ENCODE peak calls at places on chromosome X, in four cellular contexts. C, K, E and X are unnamed samples. For H3K36me3, the result is how much of the 10 kb centered on the place peaks cover.

GRCh38 chrX:121407627-121408026 is 360.2 kb downstream of the GLUD2 start:
- DNase-seq in E (no peak), K (no peak), C (no peak), X (no peak)

GRCh38 chrX:129908636-129909035 is 2.7 kb downstream of the UTP14A start:
- DNase-seq in C (no peak), K (no peak), E (no peak), X (no peak)

GRCh38 chrX:85243761-85244410 is at the start of the genes SATL1 and ZNF711:
- DNase-seq in C (peak), K (peak), E (no peak), X (peak)

GRCh38 chrX:40152706-40153334 is 55.1 kb upstream of the BCOR start:
- DNase-seq in E (no peak), K (peak), C (peak), X (no peak)

GRCh38 chrX:97895751-97896150 is 1012.0 kb downstream of the RPA4 start:
- DNase-seq in C (no peak), E (no peak), K (no peak), X (no peak)

GRCh38 chrX:69060631-69061408 is 104.4 kb downstream of the PJA1 start:
- DNase-seq in C (peak), E (peak), K (no peak), X (peak)

GRCh38 chrX:85928606-85929005 is 118.8 kb downstream of the CHM start:
- DNase-seq in C (no peak), K (no peak), E (no peak), X (no peak)

GRCh38 chrX:154056739-154057367 is 37.2 kb upstream of the IRAK1 start:
- DNase-seq in K (peak), C (peak), E (no peak), X (no peak)

GRCh38 chrX:15563056-15563455 is 37.7 kb downstream of the ACE2 start:
- DNase-seq in K (no peak), E (no peak), C (peak), X (no peak)

GRCh38 chrX:48632207-48632606 is 34.9 kb downstream of the WDR13 start:
- DNase-seq in C (no peak), E (no peak), K (no peak), X (no peak)

GRCh38 chrX:40176256-40176978 is 78.7 kb upstream of the BCOR start:
- DNase-seq in E (no peak), K (peak), C (peak), X (peak)

GRCh38 chrX:15911729-15912550 is 57.3 kb upstream of the AP1S2 start:
- DNase-seq in E (no peak), K (no peak), C (no peak), X (no peak)

GRCh38 chrX:44503550-44503949 is 39.1 kb downstream of the FUNDC1 start:
- DNase-seq in K (peak), E (no peak), C (peak), X (no peak)

GRCh38 chrX:9278475-9279270 is 186.2 kb upstream of the TBL1X start:
- DNase-seq in C (no peak), E (no peak), K (no peak), X (no peak)

GRCh38 chrX:65034641-65035450 is 58.6 kb upstream of the ZC4H2 start:
- DNase-seq in E (peak), K (peak), C (peak), X (peak)

GRCh38 chrX:103628386-103629290 is at the start of gene TCEAL1:
- DNase-seq in K (peak), C (peak), E (peak), X (peak)

GRCh38 chrX:40298569-40298968 is 200.8 kb upstream of the BCOR start:
- DNase-seq in C (no peak), K (no peak), E (no peak), X (peak)

GRCh38 chrX:15349046-15349445 is 13.7 kb upstream of the PIGA start:
- DNase-seq in C (peak), E (no peak), K (peak), X (peak)

GRCh38 chrX:16445166-16445752 is 204.7 kb upstream of the S100G start:
- DNase-seq in E (no peak), K (peak), C (peak), X (no peak)

GRCh38 chrX:65581661-65582339 is 47.2 kb upstream of the LAS1L start:
- DNase-seq in E (peak), C (peak), K (peak), X (peak)

GRCh38 chrX:20487227-20487626 is 220.5 kb upstream of the RPS6KA3 start:
- DNase-seq in E (no peak), C (no peak), K (no peak), X (no peak)

GRCh38 chrX:1242901-1243402 is 25.7 kb upstream of the CSF2RA start:
- DNase-seq in E (no peak), C (no peak), K (no peak), X (no peak)

GRCh38 chrX:39653656-39654055 is 444.1 kb downstream of the BCOR start:
- DNase-seq in E (no peak), C (no peak), K (no peak), X (no peak)

GRCh38 chrX:56232221-56233082 is at the start of gene KLF8:
- DNase-seq in E (peak), C (peak), K (no peak), X (peak)

GRCh38 chrX:4263005-4263404 is 549.6 kb upstream of the PRKX start:
- DNase-seq in K (no peak), E (no peak), C (no peak), X (no peak)

GRCh38 chrX:132955710-132956109 is 2.7 kb downstream of the HS6ST2 start:
- DNase-seq in E (no peak), K (no peak), C (no peak), X (no peak)

GRCh38 chrX:129721414-129721813 is 17.4 kb upstream of the XPNPEP2 start:
- DNase-seq in K (no peak), E (no peak), C (no peak), X (no peak)

GRCh38 chrX:120205816-120206753 is 44.5 kb upstream of the ZBTB33 start:
- DNase-seq in C (no peak), E (no peak), K (no peak), X (no peak)

GRCh38 chrX:310621-311155 is 7.9 kb downstream of the GTPBP6 start:
- DNase-seq in K (no peak), C (no peak), E (no peak), X (no peak)

GRCh38 chrX:129961180-129962083 is 21.0 kb upstream of the BCORL1 start:
- DNase-seq in K (peak), C (peak), E (no peak), X (no peak)

GRCh38 chrX:80747832-80748231 is 61.8 kb downstream of the BRWD3 start:
- DNase-seq in C (no peak), E (no peak), K (no peak), X (no peak)

GRCh38 chrX:33211356-33212254 is at the start of gene DMD:
- DNase-seq in C (peak), K (no peak), E (no peak), X (peak)

DNA sequence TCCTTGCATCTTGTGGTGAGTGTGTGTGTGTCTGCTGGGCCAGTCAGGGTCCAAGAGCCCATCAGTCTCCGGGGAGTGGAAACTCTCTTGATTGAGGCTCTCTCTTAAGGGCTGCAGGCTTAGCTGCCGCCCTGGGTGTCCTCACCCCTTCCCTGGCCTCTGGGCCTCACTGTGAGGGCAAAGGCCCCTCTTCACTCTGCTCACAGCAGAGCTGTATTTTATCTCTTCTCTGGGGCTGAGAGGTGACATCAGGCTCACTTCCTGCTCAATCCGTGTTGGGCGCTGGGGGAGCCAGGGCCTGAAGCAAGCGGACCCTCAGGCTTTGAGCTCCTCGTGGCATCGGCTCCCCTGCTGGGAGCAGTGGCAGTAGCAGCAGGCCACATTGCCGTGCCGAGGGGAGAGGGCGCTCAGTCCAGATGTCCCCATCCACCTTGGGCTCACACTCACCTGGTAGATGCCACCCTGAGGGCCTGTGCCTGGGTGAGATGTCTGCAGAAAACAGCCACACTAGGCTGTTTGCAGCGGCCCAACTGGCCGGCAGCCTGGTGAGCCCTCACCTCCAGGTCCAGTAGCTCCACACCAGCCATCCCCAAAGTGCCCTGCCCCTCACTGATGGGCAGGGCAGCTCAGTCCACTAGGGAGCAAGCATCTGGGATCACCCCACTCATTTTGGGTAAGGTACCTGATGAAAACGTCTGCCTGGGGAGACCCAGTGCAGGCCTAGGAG is 24.7 kb upstream of the PRPS1 start:
- DNase-seq in C (no peak), K (no peak), E (no peak), X (no peak)
- H3K36me3 ChIP-seq in C (under half), K (under half), E (under half), X (under half)

DNA sequence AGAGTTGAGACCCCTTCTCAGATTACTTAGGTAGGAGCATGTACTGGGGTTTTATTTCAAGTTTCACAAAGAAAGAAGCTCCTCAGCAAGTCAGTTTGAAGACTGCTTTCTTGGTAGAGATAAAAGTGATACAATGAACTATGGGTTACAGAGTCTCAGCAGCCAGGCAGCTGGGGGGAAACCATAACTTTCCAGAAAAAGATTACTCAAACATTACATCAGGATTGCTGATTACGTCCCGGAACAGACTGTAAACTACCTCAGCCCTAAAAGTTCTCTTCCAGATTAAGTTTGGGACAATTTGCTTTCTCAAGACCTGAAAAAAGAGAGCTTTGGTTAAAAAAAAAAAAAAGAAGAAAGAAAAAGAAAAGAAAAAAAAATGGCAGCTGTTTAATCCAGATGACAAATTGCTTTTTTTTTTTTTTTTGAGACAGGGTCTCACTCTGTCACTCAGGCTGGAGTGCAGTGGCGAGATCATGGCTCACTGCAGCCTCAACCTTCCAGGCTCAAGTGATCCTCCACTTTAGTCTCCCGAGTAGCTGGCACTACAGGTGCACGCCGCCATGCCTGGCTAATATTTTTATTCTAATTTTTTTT is 16.6 kb downstream of the SAT1 start:
- DNase-seq in K (no peak), C (no peak), E (no peak), X (no peak)
- TF ChIP-seq CTCF in K (no peak), C (no peak), E (no peak), X (no peak)

GRCh38 chrX:150765237-150765636 is 72.0 kb downstream of the MTMR1 start:
- DNase-seq in K (no peak), C (no peak), E (no peak), X (no peak)
- H3K36me3 ChIP-seq in K (under half), C (under half), E (under half), X (under half)

GRCh38 chrX:11293113-11293512 is at the start of gene AMELX:
- DNase-seq in C (no peak), E (no peak), K (no peak), X (no peak)

GRCh38 chrX:11290673-11291072 is 2.5 kb upstream of the AMELX start:
- DNase-seq in K (no peak), E (no peak), C (no peak), X (no peak)

GRCh38 chrX:11285661-11286060 is 7.6 kb upstream of the AMELX start:
- DNase-seq in E (no peak), K (no peak), C (no peak), X (no peak)

DNA sequence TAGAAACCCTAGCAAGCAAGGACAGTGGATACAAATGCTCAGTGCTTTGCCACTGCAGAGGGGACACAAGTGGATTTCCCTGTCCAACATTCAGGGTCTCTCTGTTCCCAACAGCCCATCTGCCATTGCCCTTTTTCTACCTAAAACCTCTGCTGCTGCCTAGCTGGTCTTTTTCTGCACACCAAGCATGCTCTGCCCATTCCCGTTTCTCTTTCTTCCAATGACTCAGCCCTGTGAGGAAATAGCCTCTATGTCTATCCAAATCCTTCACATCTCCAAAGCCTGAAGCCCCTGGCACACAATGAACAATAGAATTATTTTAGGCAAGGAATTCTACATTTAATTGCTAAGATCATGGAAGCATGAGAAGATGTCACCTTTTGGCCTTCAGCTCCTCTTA is 5.7 kb upstream of the AMELX start:
- DNase-seq in C (no peak), E (no peak), K (no peak), X (no peak)
- TF ChIP-seq CTCF in C (no peak), E (no peak), K (no peak), X (no peak)

GRCh38 chrX:114580336-114580735 is 3.5 kb upstream of the HTR2C start:
- DNase-seq in C (no peak), K (no peak), E (no peak), X (no peak)
- H3K36me3 ChIP-seq in C (under half), K (under half), E (under half), X (under half)

GRCh38 chrX:111823068-111823467 is 52.9 kb upstream of the TRPC5OS start:
- DNase-seq in K (no peak), C (no peak), E (no peak), X (no peak)
- TF ChIP-seq CTCF in K (peak), C (no peak), E (no peak), X (no peak)

DNA sequence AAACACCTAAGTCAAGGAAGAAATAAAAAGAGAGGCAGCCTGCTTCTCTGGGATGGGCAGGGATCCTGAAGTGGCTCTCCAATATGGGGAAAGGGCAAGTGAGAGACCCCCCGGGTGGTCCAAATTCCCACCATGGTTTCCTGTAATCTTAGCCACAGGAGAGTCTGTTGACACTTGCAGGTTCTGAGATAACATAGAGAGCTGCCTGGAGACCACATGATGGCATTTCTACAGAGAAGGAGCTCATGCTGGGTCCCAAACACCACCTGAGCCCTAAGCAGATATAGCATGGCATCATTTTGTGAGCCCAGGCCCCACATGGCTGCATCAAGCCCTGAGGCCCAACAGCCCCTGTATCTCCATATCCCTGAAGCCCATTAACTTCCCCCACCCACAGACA is 26.1 kb downstream of the PABPC1L2B start:
- DNase-seq in E (no peak), K (no peak), C (no peak), X (no peak)
- H3K36me3 ChIP-seq in E (under half), K (under half), C (under half), X (under half)

DNA sequence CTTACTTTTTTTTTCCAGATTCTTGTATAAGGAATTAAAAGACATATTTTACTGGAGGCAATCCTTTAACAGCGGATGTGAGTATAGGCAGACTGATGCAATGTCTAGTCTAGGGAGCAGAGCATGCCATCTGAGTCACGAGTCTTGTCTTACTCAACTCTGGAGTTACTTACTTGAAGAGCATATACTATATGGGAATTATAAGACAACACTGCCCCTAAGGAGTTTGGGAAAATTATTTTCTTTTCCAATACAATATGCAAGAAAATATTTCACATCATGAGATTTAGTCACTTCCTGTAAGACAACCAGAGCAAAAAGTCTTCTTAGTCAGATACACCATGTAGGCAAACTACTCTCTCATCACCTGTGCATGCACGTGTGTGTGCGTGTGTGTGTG is 537.3 kb upstream of the FTHL17 start:
- DNase-seq in C (no peak), E (no peak), K (no peak), X (no peak)
- TF ChIP-seq CTCF in C (no peak), E (no peak), K (no peak), X (no peak)

GRCh38 chrX:11768039-11768438 is 10.0 kb downstream of the MSL3 start:
- DNase-seq in K (no peak), E (no peak), C (no peak), X (no peak)
- H3K36me3 ChIP-seq in K (half or more), E (half or more), C (under half), X (under half)